ENCODE peak calls at places on chromosomes 11 and 22, in seven cellular contexts. One of them, this sample, is unnamed.

GRCh38 chr11:14971865-14972580 is at the start of gene CALCA:
- DNase-seq in neural progenitor cell: peak
- DNase-seq in bronchial epithelial cell: no peak
- DNase-seq in cardiac fibroblast: no peak
- DNase-seq in HFF-Myc: no peak
- DNase-seq in thoracic aorta: no peak
- DNase-seq in fibroblast of the aortic adventitia: peak
- DNase-seq in this sample: no peak

GRCh38 chr11:79482800-79483199 is 42.0 kb upstream of the TENM4 start:
- DNase-seq in HFF-Myc: no peak
- DNase-seq in cardiac fibroblast: no peak
- DNase-seq in fibroblast of the aortic adventitia: no peak
- DNase-seq in bronchial epithelial cell: no peak
- DNase-seq in neural progenitor cell: no peak
- DNase-seq in thoracic aorta: no peak
- DNase-seq in this sample: no peak

GRCh38 chr22:44731357-44731970 is 20.9 kb upstream of the ARHGAP8 start:
- DNase-seq in fibroblast of the aortic adventitia: no peak
- DNase-seq in thoracic aorta: no peak
- DNase-seq in bronchial epithelial cell: no peak
- DNase-seq in neural progenitor cell: no peak
- DNase-seq in cardiac fibroblast: no peak
- DNase-seq in HFF-Myc: no peak
- DNase-seq in this sample: no peak

GRCh38 chr11:80724366-80724765 is 1283.5 kb upstream of the TENM4 start:
- DNase-seq in cardiac fibroblast: no peak
- DNase-seq in bronchial epithelial cell: peak
- DNase-seq in HFF-Myc: no peak
- DNase-seq in thoracic aorta: no peak
- DNase-seq in fibroblast of the aortic adventitia: no peak
- DNase-seq in neural progenitor cell: no peak
- DNase-seq in this sample: no peak

GRCh38 chr22:39545310-39546063 is 12.9 kb upstream of the RPS19BP1 start:
- DNase-seq in fibroblast of the aortic adventitia: peak
- DNase-seq in cardiac fibroblast: peak
- DNase-seq in HFF-Myc: no peak
- DNase-seq in neural progenitor cell: peak
- DNase-seq in thoracic aorta: no peak
- DNase-seq in bronchial epithelial cell: no peak
- DNase-seq in this sample: no peak

GRCh38 chr11:75667268-75667830 is 1.5 kb downstream of the MAP6 start:
- DNase-seq in thoracic aorta: no peak
- DNase-seq in neural progenitor cell: peak
- DNase-seq in bronchial epithelial cell: no peak
- DNase-seq in HFF-Myc: no peak
- DNase-seq in cardiac fibroblast: no peak
- DNase-seq in fibroblast of the aortic adventitia: no peak
- DNase-seq in this sample: no peak

GRCh38 chr11:15969281-15969680 is 387.1 kb downstream of the SOX6 start:
- DNase-seq in bronchial epithelial cell: peak
- DNase-seq in fibroblast of the aortic adventitia: peak
- DNase-seq in HFF-Myc: peak
- DNase-seq in neural progenitor cell: no peak
- DNase-seq in thoracic aorta: no peak
- DNase-seq in cardiac fibroblast: peak
- DNase-seq in this sample: no peak

GRCh38 chr11:92667446-92668165 is 301.8 kb upstream of the MTNR1B start:
- DNase-seq in fibroblast of the aortic adventitia: no peak
- DNase-seq in HFF-Myc: no peak
- DNase-seq in neural progenitor cell: peak
- DNase-seq in cardiac fibroblast: no peak
- DNase-seq in bronchial epithelial cell: no peak
- DNase-seq in thoracic aorta: no peak
- DNase-seq in this sample: peak

GRCh38 chr22:29435236-29435635 is 3.1 kb upstream of the RFPL1 start:
- DNase-seq in HFF-Myc: no peak
- DNase-seq in bronchial epithelial cell: no peak
- DNase-seq in cardiac fibroblast: no peak
- DNase-seq in thoracic aorta: no peak
- DNase-seq in fibroblast of the aortic adventitia: no peak
- DNase-seq in neural progenitor cell: no peak
- DNase-seq in this sample: no peak

GRCh38 chr11:46838501-46838900 is 7.6 kb downstream of the CKAP5 start:
- DNase-seq in thoracic aorta: no peak
- DNase-seq in HFF-Myc: no peak
- DNase-seq in bronchial epithelial cell: no peak
- DNase-seq in cardiac fibroblast: no peak
- DNase-seq in neural progenitor cell: no peak
- DNase-seq in fibroblast of the aortic adventitia: no peak
- DNase-seq in this sample: no peak

GRCh38 chr11:6992457-6993431 is 27.4 kb downstream of the ZNF214 start:
- DNase-seq in neural progenitor cell: no peak
- DNase-seq in cardiac fibroblast: peak
- DNase-seq in thoracic aorta: no peak
- DNase-seq in fibroblast of the aortic adventitia: peak
- DNase-seq in bronchial epithelial cell: peak
- DNase-seq in HFF-Myc: peak
- DNase-seq in this sample: no peak

GRCh38 chr11:6992026-6992425 is 28.1 kb downstream of the ZNF214 start:
- DNase-seq in bronchial epithelial cell: peak
- DNase-seq in thoracic aorta: no peak
- DNase-seq in cardiac fibroblast: peak
- DNase-seq in fibroblast of the aortic adventitia: peak
- DNase-seq in neural progenitor cell: no peak
- DNase-seq in HFF-Myc: no peak
- DNase-seq in this sample: no peak

GRCh38 chr11:6991227-6991626 is 28.9 kb downstream of the ZNF214 start:
- DNase-seq in bronchial epithelial cell: no peak
- DNase-seq in cardiac fibroblast: no peak
- DNase-seq in thoracic aorta: no peak
- DNase-seq in neural progenitor cell: peak
- DNase-seq in HFF-Myc: no peak
- DNase-seq in fibroblast of the aortic adventitia: no peak
- DNase-seq in this sample: no peak

GRCh38 chr11:6995703-6996102 is 24.4 kb downstream of the ZNF214 start:
- DNase-seq in thoracic aorta: no peak
- DNase-seq in bronchial epithelial cell: no peak
- DNase-seq in neural progenitor cell: no peak
- DNase-seq in cardiac fibroblast: no peak
- DNase-seq in fibroblast of the aortic adventitia: no peak
- DNase-seq in HFF-Myc: no peak
- DNase-seq in this sample: no peak
- TF ChIP-seq CTCF in thoracic aorta: no peak
- TF ChIP-seq CTCF in bronchial epithelial cell: no peak
- TF ChIP-seq CTCF in neural progenitor cell: no peak
- TF ChIP-seq CTCF in cardiac fibroblast: no peak
- TF ChIP-seq CTCF in fibroblast of the aortic adventitia: no peak
- TF ChIP-seq CTCF in HFF-Myc: no peak
- TF ChIP-seq CTCF in this sample: no peak

DNA sequence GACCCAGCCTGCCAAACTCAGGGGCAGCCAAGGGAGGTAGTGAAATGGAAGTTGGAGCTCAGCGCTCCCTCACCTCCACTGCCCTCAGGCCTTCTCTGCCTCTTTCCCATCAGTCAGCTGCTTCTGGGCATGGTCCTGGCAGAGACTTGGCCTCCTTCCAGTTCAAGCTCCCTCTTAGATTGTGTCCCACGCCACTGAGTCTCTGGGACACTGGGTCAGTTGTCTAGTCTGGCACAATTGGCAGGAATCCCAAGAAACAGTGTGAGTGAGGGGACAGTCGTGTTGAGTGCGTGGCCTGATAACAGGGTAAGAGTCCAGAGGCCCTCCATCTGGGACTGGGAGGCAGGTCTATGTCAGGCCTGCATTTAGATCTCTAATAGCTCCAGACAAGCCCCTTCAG is 7.1 kb upstream of the SLC35E4 start:
- DNase-seq in thoracic aorta: no peak
- DNase-seq in fibroblast of the aortic adventitia: no peak
- DNase-seq in neural progenitor cell: no peak
- DNase-seq in bronchial epithelial cell: no peak
- DNase-seq in HFF-Myc: no peak
- DNase-seq in cardiac fibroblast: no peak
- DNase-seq in this sample: no peak
- TF ChIP-seq CTCF in thoracic aorta: no peak
- TF ChIP-seq CTCF in fibroblast of the aortic adventitia: no peak
- TF ChIP-seq CTCF in neural progenitor cell: no peak
- TF ChIP-seq CTCF in bronchial epithelial cell: no peak
- TF ChIP-seq CTCF in HFF-Myc: no peak
- TF ChIP-seq CTCF in cardiac fibroblast: no peak
- TF ChIP-seq CTCF in this sample: no peak

GRCh38 chr11:975824-976223 is 50.2 kb downstream of the AP2A2 start:
- DNase-seq in neural progenitor cell: peak
- DNase-seq in cardiac fibroblast: peak
- DNase-seq in thoracic aorta: no peak
- DNase-seq in HFF-Myc: no peak
- DNase-seq in fibroblast of the aortic adventitia: peak
- DNase-seq in bronchial epithelial cell: no peak
- DNase-seq in this sample: no peak
- TF ChIP-seq CTCF in neural progenitor cell: peak
- TF ChIP-seq CTCF in cardiac fibroblast: peak
- TF ChIP-seq CTCF in thoracic aorta: no peak
- TF ChIP-seq CTCF in HFF-Myc: no peak
- TF ChIP-seq CTCF in fibroblast of the aortic adventitia: peak
- TF ChIP-seq CTCF in bronchial epithelial cell: peak
- TF ChIP-seq CTCF in this sample: no peak

DNA sequence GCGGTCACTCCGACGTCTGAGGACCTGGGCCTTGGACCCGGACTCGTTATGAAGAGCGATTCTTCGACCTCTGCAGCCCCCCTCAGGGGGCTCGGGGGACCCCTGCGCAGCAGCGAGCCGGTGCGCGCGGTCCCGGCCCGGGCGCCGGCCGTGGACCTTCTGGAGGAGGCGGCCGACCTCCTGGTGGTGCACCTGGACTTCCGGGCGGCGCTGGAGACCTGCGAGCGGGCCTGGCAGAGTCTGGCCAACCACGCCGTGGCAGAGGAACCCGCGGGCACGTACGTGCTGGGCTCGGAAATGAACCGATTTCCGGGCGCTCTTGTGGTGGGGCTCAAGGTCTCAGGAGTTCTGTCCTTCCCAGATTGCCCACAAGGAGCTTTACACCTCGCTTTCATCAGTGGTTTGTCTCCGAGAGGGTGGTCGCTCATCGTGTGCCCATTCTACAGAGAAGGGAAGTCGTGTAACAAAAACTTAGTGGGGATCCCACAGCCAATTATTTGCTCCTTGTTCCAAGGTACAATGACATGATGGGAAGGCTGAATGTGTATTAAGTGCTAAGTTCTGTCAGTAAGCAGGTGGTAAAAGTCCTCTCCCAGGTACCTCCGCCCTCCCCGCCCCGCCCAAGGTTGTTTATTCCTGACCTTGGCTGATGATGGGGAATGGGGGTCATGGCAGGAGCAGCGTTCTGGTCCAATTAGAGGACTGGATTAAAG is 695 bp downstream of the PEX26 start:
- DNase-seq in bronchial epithelial cell: no peak
- DNase-seq in fibroblast of the aortic adventitia: peak
- DNase-seq in HFF-Myc: no peak
- DNase-seq in thoracic aorta: no peak
- DNase-seq in neural progenitor cell: no peak
- DNase-seq in cardiac fibroblast: peak
- DNase-seq in this sample: no peak
- TF ChIP-seq CTCF in bronchial epithelial cell: peak
- TF ChIP-seq CTCF in fibroblast of the aortic adventitia: peak
- TF ChIP-seq CTCF in HFF-Myc: no peak
- TF ChIP-seq CTCF in thoracic aorta: no peak
- TF ChIP-seq CTCF in neural progenitor cell: peak
- TF ChIP-seq CTCF in cardiac fibroblast: peak
- TF ChIP-seq CTCF in this sample: peak